ENCODE peak calls at places on chromosomes 16 and 17, in four cellular contexts. S is stimulated activated CD4-positive, alpha-beta T cell treated with anti-CD3 and anti-CD28 coated beads, Interleukin-2, amount 100 ng/mL, for 48 hours; O is stimulated activated CD8-positive, alpha-beta memory T cell treated with anti-CD3 and anti-CD28 coated beads, Interleukin-2, amount 100 ng/mL, for 1 hour; B is ascending aorta. G is an unnamed sample.

GRCh38 chr17:73203135-73203787 is 10.4 kb downstream of the COG1 start:
- DNase-seq in S (no peak), B (no peak), O (no peak), G (no peak)

GRCh38 chr17:77242118-77242800 is 101.5 kb downstream of the SEC14L1 start:
- DNase-seq in B (no peak), O (no peak), S (no peak), G (no peak)

GRCh38 chr17:42779942-42780815 is at the start of gene WNK4:
- DNase-seq in S (no peak), B (no peak), O (no peak), G (no peak)

GRCh38 chr17:64651889-64652288 is 10.2 kb downstream of the SMURF2 start:
- DNase-seq in B (no peak), S (no peak), O (no peak), G (no peak)

GRCh38 chr17:6525111-6525510 is 31.2 kb downstream of the PITPNM3 start:
- DNase-seq in O (no peak), S (no peak), B (no peak), G (no peak)

GRCh38 chr16:83199012-83199411 is 572.2 kb downstream of the CDH13 start:
- DNase-seq in O (no peak), B (no peak), S (no peak), G (no peak)

GRCh38 chr16:79286646-79287423 is 313.7 kb downstream of the MAF start:
- DNase-seq in S (no peak), O (no peak), B (peak; percentile 19), G (no peak)

GRCh38 chr16:84589975-84590719 is 27.7 kb downstream of the COTL1 start:
- DNase-seq in B (no peak), O (no peak), S (no peak), G (no peak)

GRCh38 chr17:19387921-19388521 is 1.0 kb upstream of the MFAP4 start:
- DNase-seq in S (no peak), B (no peak), O (no peak), G (no peak)